ENCODE peak calls at places on chromosomes 2 and 18, in eight cellular contexts. One of them, this sample, is unnamed.

GRCh38 chr2:105078906-105079305 is 41.0 kb downstream of the MRPS9 start:
- DNase-seq in occipital lobe: no peak
- DNase-seq in HT-29: no peak
- DNase-seq in T-helper 2 cell: no peak
- DNase-seq in fibroblast of pulmonary artery: peak
- DNase-seq in bronchial epithelial cell: peak
- DNase-seq in lower lobe of right lung: no peak
- DNase-seq in substantia nigra: no peak
- DNase-seq in this sample: no peak

GRCh38 chr18:35376742-35377695 is at the start of gene ZNF396:
- DNase-seq in occipital lobe: peak
- DNase-seq in HT-29: peak
- DNase-seq in T-helper 2 cell: peak
- DNase-seq in fibroblast of pulmonary artery: peak
- DNase-seq in bronchial epithelial cell: peak
- DNase-seq in lower lobe of right lung: peak
- DNase-seq in substantia nigra: peak
- DNase-seq in this sample: peak

GRCh38 chr2:172813314-172813888 is 77.8 kb downstream of the RAPGEF4 start:
- DNase-seq in occipital lobe: no peak
- DNase-seq in HT-29: peak
- DNase-seq in T-helper 2 cell: peak
- DNase-seq in fibroblast of pulmonary artery: peak
- DNase-seq in bronchial epithelial cell: peak
- DNase-seq in lower lobe of right lung: no peak
- DNase-seq in substantia nigra: no peak
- DNase-seq in this sample: no peak

GRCh38 chr2:163850036-163850435 is 114.2 kb upstream of the FIGN start:
- DNase-seq in occipital lobe: no peak
- DNase-seq in HT-29: no peak
- DNase-seq in T-helper 2 cell: no peak
- DNase-seq in fibroblast of pulmonary artery: no peak
- DNase-seq in bronchial epithelial cell: peak
- DNase-seq in lower lobe of right lung: no peak
- DNase-seq in substantia nigra: no peak
- DNase-seq in this sample: no peak

GRCh38 chr2:14272396-14273077 is 360.0 kb upstream of the LRATD1 start:
- DNase-seq in occipital lobe: no peak
- DNase-seq in HT-29: no peak
- DNase-seq in T-helper 2 cell: no peak
- DNase-seq in fibroblast of pulmonary artery: no peak
- DNase-seq in bronchial epithelial cell: no peak
- DNase-seq in lower lobe of right lung: no peak
- DNase-seq in substantia nigra: no peak
- DNase-seq in this sample: no peak

GRCh38 chr2:204452464-204453023 is 92.7 kb upstream of the PARD3B start:
- DNase-seq in occipital lobe: no peak
- DNase-seq in HT-29: peak
- DNase-seq in T-helper 2 cell: no peak
- DNase-seq in fibroblast of pulmonary artery: peak
- DNase-seq in bronchial epithelial cell: peak
- DNase-seq in lower lobe of right lung: no peak
- DNase-seq in substantia nigra: peak
- DNase-seq in this sample: no peak

GRCh38 chr2:237025090-237025865 is 60.4 kb upstream of the COPS8 start:
- DNase-seq in occipital lobe: no peak
- DNase-seq in HT-29: peak
- DNase-seq in T-helper 2 cell: no peak
- DNase-seq in fibroblast of pulmonary artery: peak
- DNase-seq in bronchial epithelial cell: peak
- DNase-seq in lower lobe of right lung: peak
- DNase-seq in substantia nigra: no peak
- DNase-seq in this sample: no peak

GRCh38 chr2:235055891-235056516 is 104.2 kb downstream of the SH3BP4 start:
- DNase-seq in occipital lobe: no peak
- DNase-seq in HT-29: peak
- DNase-seq in T-helper 2 cell: no peak
- DNase-seq in fibroblast of pulmonary artery: peak
- DNase-seq in bronchial epithelial cell: peak
- DNase-seq in lower lobe of right lung: no peak
- DNase-seq in substantia nigra: no peak
- DNase-seq in this sample: no peak

GRCh38 chr2:164066095-164066494 is 330.3 kb upstream of the FIGN start:
- DNase-seq in occipital lobe: no peak
- DNase-seq in HT-29: no peak
- DNase-seq in T-helper 2 cell: no peak
- DNase-seq in fibroblast of pulmonary artery: no peak
- DNase-seq in bronchial epithelial cell: no peak
- DNase-seq in lower lobe of right lung: no peak
- DNase-seq in substantia nigra: no peak
- DNase-seq in this sample: no peak

GRCh38 chr2:189302274-189302948 is 122.8 kb upstream of the COL5A2 start:
- DNase-seq in occipital lobe: no peak
- DNase-seq in HT-29: no peak
- DNase-seq in T-helper 2 cell: peak
- DNase-seq in fibroblast of pulmonary artery: no peak
- DNase-seq in bronchial epithelial cell: peak
- DNase-seq in lower lobe of right lung: no peak
- DNase-seq in substantia nigra: no peak
- DNase-seq in this sample: no peak

GRCh38 chr18:52869942-52870907 is 530.2 kb downstream of the DCC start:
- DNase-seq in occipital lobe: no peak
- DNase-seq in HT-29: no peak
- DNase-seq in T-helper 2 cell: no peak
- DNase-seq in fibroblast of pulmonary artery: no peak
- DNase-seq in bronchial epithelial cell: no peak
- DNase-seq in lower lobe of right lung: no peak
- DNase-seq in substantia nigra: no peak
- DNase-seq in this sample: no peak